ENCODE peak calls at places on chromosomes 2 and 18, in ten cellular contexts. E, K, A, G, M, H, N, Y, R and J are unnamed samples.

GRCh38 chr18:55323051-55323994 is 264.7 kb downstream of the TCF4 start:
- DNase-seq in Y (no peak), G (no peak), H (no peak), E (no peak), M (peak; percentile 47), N (peak; percentile 83), R (peak; percentile 58), A (no peak), K (peak; percentile 32), J (no peak)

GRCh38 chr2:196260546-196260945 is 89.2 kb upstream of the STK17B start:
- DNase-seq in H (no peak), E (no peak), R (no peak), A (no peak), M (no peak), G (no peak), K (no peak), N (no peak), Y (no peak), J (no peak)

GRCh38 chr2:112087346-112088020 is 32.4 kb downstream of the TMEM87B start:
- DNase-seq in R (no peak), E (no peak), M (no peak), G (no peak), H (no peak), Y (no peak), A (no peak), N (no peak), K (no peak), J (no peak)

GRCh38 chr18:41486581-41486980 is 468.5 kb upstream of the PIK3C3 start:
- DNase-seq in A (no peak), R (no peak), Y (no peak), K (no peak), E (no peak), M (no peak), H (no peak), N (no peak), G (no peak), J (no peak)

GRCh38 chr2:241963223-241963622 is 93.7 kb downstream of the RTP5 start:
- DNase-seq in Y (no peak), G (no peak), K (no peak), R (no peak), E (no peak), N (no peak), H (no peak), M (no peak), A (no peak), J (no peak)

GRCh38 chr18:49412673-49413072 is 47.8 kb downstream of the DYM start:
- DNase-seq in H (no peak), M (no peak), A (no peak), Y (no peak), N (no peak), E (no peak), R (no peak), G (no peak), K (no peak), J (no peak)

GRCh38 chr2:200985806-200986205 is 22.3 kb upstream of the ORC2 start:
- DNase-seq in A (peak; percentile 29), E (no peak), H (no peak), Y (no peak), G (peak; percentile 33), N (no peak), R (peak; percentile 27), M (peak; percentile 38), K (no peak), J (no peak)

GRCh38 chr2:217512259-217512658 is 490.5 kb downstream of the TNS1 start:
- DNase-seq in A (no peak), E (no peak), N (no peak), K (no peak), H (no peak), M (no peak), R (no peak), G (no peak), Y (no peak), J (no peak)

GRCh38 chr2:219488149-219488843 is 10.4 kb upstream of the GMPPA start:
- DNase-seq in A (no peak), Y (no peak), K (no peak), E (no peak), N (no peak), G (no peak), M (no peak), H (no peak), R (no peak), J (no peak)

GRCh38 chr2:198326431-198326830 is 522.0 kb downstream of the PLCL1 start:
- DNase-seq in E (no peak), A (no peak), M (peak; percentile 1), H (no peak), G (no peak), Y (no peak), N (no peak), K (no peak), R (no peak), J (no peak)

GRCh38 chr2:39431592-39432316 is 5.3 kb downstream of the MAP4K3 start:
- DNase-seq in G (no peak), A (no peak), N (no peak), E (no peak), M (no peak), H (no peak), R (peak; percentile 57), K (peak; percentile 49), Y (no peak), J (no peak)

GRCh38 chr2:127086800-127087737 is 19.9 kb downstream of the BIN1 start:
- DNase-seq in Y (no peak), R (peak; percentile 95), G (peak; percentile 61), A (peak; percentile 87), H (no peak), E (peak; percentile 80), M (peak; percentile 95), K (peak; percentile 67), N (no peak), J (no peak)

GRCh38 chr2:132915812-132916211 is 245.8 kb upstream of the LYPD1 start:
- DNase-seq in A (no peak), Y (no peak), N (no peak), H (no peak), M (no peak), R (no peak), K (no peak), G (no peak), E (no peak), J (no peak)

GRCh38 chr2:134304726-134305509 is 51.0 kb downstream of the MGAT5 start:
- DNase-seq in K (no peak), H (no peak), E (no peak), R (no peak), G (no peak), N (no peak), M (no peak), A (no peak), Y (no peak), J (no peak)

GRCh38 chr2:8533923-8534322 is 147.9 kb upstream of the ID2 start:
- DNase-seq in N (no peak), A (no peak), R (no peak), G (no peak), M (no peak), E (no peak), K (no peak), H (no peak), Y (no peak), J (no peak)

DNA sequence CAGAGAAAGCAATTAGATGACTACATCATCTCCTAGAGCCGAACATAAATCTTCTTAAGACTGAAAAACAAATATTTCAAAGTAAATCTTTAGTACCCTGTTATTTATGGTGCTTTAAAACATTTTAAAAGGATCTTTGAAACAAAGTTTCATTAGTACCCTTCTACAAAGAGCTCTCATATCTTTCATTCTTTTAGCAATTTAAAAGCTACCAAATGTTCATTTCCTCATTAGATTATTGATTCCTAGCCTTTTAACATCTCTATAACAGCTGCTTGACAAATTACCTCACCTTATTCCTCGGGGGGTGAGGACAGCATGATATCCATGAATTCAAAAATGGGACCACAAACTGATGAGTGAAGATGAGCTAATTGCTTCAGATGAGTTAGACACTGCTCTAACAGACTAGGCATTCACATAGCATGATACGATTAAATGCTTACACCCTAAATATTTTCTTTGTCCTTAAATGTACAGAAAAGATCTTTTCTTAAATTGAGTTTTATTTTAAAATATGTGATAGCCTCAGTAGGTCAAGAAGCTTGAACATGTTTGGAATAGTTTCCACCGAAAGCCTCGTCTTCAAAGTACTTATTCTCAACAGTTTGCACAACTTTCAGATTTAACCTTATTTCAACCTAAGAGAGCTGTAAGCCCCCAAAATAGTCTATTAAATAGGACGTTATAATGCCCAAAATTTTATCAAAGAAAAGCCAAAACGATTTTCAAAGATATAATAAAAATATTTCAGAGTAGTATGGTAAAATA is 2.1 kb downstream of the ATAD2B start:
- DNase-seq in H (no peak), K (no peak), R (no peak), A (no peak), N (peak; percentile 19), G (no peak), M (peak; percentile 16), Y (no peak), E (no peak), J (no peak)
- H3K4me3 ChIP-seq in H (peak overlapping the region; percentile 81), K (peak overlapping the region; percentile 94), R (peak overlapping the region; percentile 97), A (peak overlapping the region; percentile 79), N (peak overlapping the region; percentile 99), G (peak overlapping the region; percentile 90), M (peak overlapping the region; percentile 74), Y (peak overlapping the region; percentile 60), E (peak overlapping the region; percentile 71), J (peak overlapping the region; percentile 89)

GRCh38 chr2:240557101-240557751 is 562 bp downstream of the ANKMY1 start:
- DNase-seq in M (no peak), N (no peak), G (no peak), A (no peak), E (no peak), H (peak; percentile 47), Y (no peak), R (no peak), K (peak; percentile 48), J (no peak)
- TF ChIP-seq CTCF in M (no peak), N (no peak), G (no peak), A (no peak), E (no peak), H (no peak), Y (no peak), R (no peak), K (no peak), J (no peak)

GRCh38 chr2:11743846-11744553 is 2.4 kb upstream of the LPIN1 start:
- DNase-seq in A (peak; percentile 98), G (peak; percentile 99), K (peak; percentile 77), E (peak; percentile 98), N (peak; percentile 97), Y (peak; percentile 100), R (peak; percentile 100), M (peak; percentile 99), H (peak; percentile 90), J (peak; percentile 99)
- H3K4me3 ChIP-seq in A (no peak overlapping the region), G (peak overlapping the region; percentile 52), K (no peak overlapping the region), E (peak overlapping the region; percentile 37), N (no peak overlapping the region), Y (no peak overlapping the region), R (peak overlapping the region; percentile 50), M (peak overlapping the region; percentile 7), H (peak overlapping the region; percentile 11), J (peak overlapping the region; percentile 19)

GRCh38 chr2:18745431-18746272 is 156.3 kb upstream of the NT5C1B start:
- DNase-seq in E (no peak), G (no peak), M (no peak), N (no peak), A (no peak), K (no peak), R (no peak), H (no peak), Y (no peak), J (no peak)

GRCh38 chr2:18741888-18742287 is 152.5 kb upstream of the NT5C1B start:
- DNase-seq in R (peak; percentile 96), K (peak; percentile 7), M (no peak), E (no peak), A (no peak), G (peak; percentile 90), Y (no peak), N (no peak), H (no peak), J (no peak)

GRCh38 chr2:18740428-18740827 is 151.1 kb upstream of the NT5C1B start:
- DNase-seq in H (no peak), K (no peak), G (no peak), Y (no peak), E (peak; percentile 70), A (peak; percentile 70), R (peak; percentile 91), M (peak; percentile 66), N (no peak), J (no peak)

GRCh38 chr2:18742382-18742781 is 153.0 kb upstream of the NT5C1B start:
- DNase-seq in Y (no peak), H (no peak), N (no peak), G (no peak), E (peak; percentile 77), K (peak; percentile 29), A (no peak), M (no peak), R (peak; percentile 47), J (no peak)
- TF ChIP-seq CTCF in Y (no peak), H (no peak), N (no peak), G (peak; percentile 38), E (peak; percentile 53), K (peak; percentile 60), A (peak; percentile 25), M (peak; percentile 23), R (peak; percentile 31), J (no peak)